ENCODE peak calls at places on chromosomes 16 and 17, in five cellular contexts. O is HFFc6, P is BE2C, I is neural progenitor cell, H is HEK293T. G is an unnamed sample.

GRCh38 chr17:49787932-49788442 is 494 bp upstream of the KAT7 start:
- DNase-seq in O (no peak), P (no peak), I (peak), H (no peak), G (no peak)

GRCh38 chr17:80145076-80146075 is 1.6 kb downstream of the EIF4A3 start:
- DNase-seq in O (no peak), P (no peak), I (no peak), H (no peak), G (no peak)

GRCh38 chr16:66695935-66696668 is 441 bp downstream of the CMTM4 start:
- DNase-seq in O (no peak), P (peak), I (peak), H (no peak), G (no peak)

GRCh38 chr16:2751577-2752034 is 832 bp upstream of the SRRM2 start:
- DNase-seq in O (no peak), P (peak), I (no peak), H (peak), G (no peak)

GRCh38 chr17:12522336-12522735 is 143.4 kb upstream of the MYOCD start:
- DNase-seq in O (no peak), P (no peak), I (no peak), H (no peak), G (no peak)

GRCh38 chr17:17663160-17664072 is 17.8 kb upstream of the RAI1 start:
- DNase-seq in O (peak), P (peak), I (peak), H (peak), G (peak)

GRCh38 chr16:51337662-51338061 is 186.6 kb upstream of the SALL1 start:
- DNase-seq in O (no peak), P (no peak), I (peak), H (peak), G (no peak)

GRCh38 chr16:57649846-57650245 is 18.3 kb upstream of the ADGRG3 start:
- DNase-seq in O (no peak), P (no peak), I (no peak), H (no peak), G (no peak)

GRCh38 chr16:75433732-75434413 is 570 bp upstream of the CFDP1 start:
- DNase-seq in O (peak), P (peak), I (peak), H (peak), G (peak)